ENCODE peak calls at places on chromosomes 6 and 20, in seven cellular contexts. T, Y, J, D, A, Q and R are unnamed samples.

GRCh38 chr6:159640722-159641482 is 52.1 kb downstream of the SOD2 start:
- DNase-seq in T (no peak), Y (no peak), J (no peak), D (no peak), A (no peak), Q (no peak), R (no peak)

GRCh38 chr20:62030834-62031434 is 34.7 kb downstream of the TAF4 start:
- DNase-seq in T (no peak), Y (peak), J (no peak), D (no peak), A (no peak), Q (no peak), R (no peak)

GRCh38 chr20:51305316-51306052 is 237.0 kb downstream of the NFATC2 start:
- DNase-seq in T (no peak), Y (no peak), J (no peak), D (no peak), A (no peak), Q (no peak), R (no peak)

GRCh38 chr20:31934968-31935764 is 16.7 kb downstream of the PDRG1 start:
- DNase-seq in T (no peak), Y (peak), J (no peak), D (no peak), A (no peak), Q (no peak), R (no peak)

GRCh38 chr20:12371955-12372354 is 454.3 kb downstream of the BTBD3 start:
- DNase-seq in T (no peak), Y (no peak), J (no peak), D (peak), A (no peak), Q (no peak), R (no peak)

GRCh38 chr20:37328149-37328945 is 17.6 kb upstream of the SRC start:
- DNase-seq in T (no peak), Y (no peak), J (no peak), D (no peak), A (no peak), Q (no peak), R (no peak)

GRCh38 chr6:2900221-2900807 is 2.8 kb downstream of the SERPINB9 start:
- DNase-seq in T (no peak), Y (peak), J (no peak), D (no peak), A (no peak), Q (no peak), R (no peak)

GRCh38 chr20:52105045-52105572 is 86.5 kb downstream of the ZFP64 start:
- DNase-seq in T (no peak), Y (peak), J (peak), D (no peak), A (peak), Q (no peak), R (no peak)

GRCh38 chr6:115891111-115891669 is 169.5 kb downstream of the FRK start:
- DNase-seq in T (no peak), Y (no peak), J (peak), D (no peak), A (peak), Q (no peak), R (no peak)

GRCh38 chr6:54085526-54085925 is 25.7 kb upstream of the MLIP start:
- DNase-seq in T (no peak), Y (no peak), J (peak), D (no peak), A (peak), Q (peak), R (peak)

GRCh38 chr6:52566853-52567279 is 10.0 kb downstream of the TRAM2 start:
- DNase-seq in T (no peak), Y (no peak), J (peak), D (no peak), A (peak), Q (no peak), R (no peak)

GRCh38 chr6:41071501-41071922 is 644 bp downstream of the OARD1 start:
- DNase-seq in T (no peak), Y (no peak), J (no peak), D (no peak), A (no peak), Q (no peak), R (peak)

GRCh38 chr20:58308680-58309527 is 611 bp upstream of the RAB22A start:
- DNase-seq in T (no peak), Y (peak), J (peak), D (no peak), A (peak), Q (peak), R (peak)

GRCh38 chr6:3838992-3839867 is 9.9 kb upstream of the FAM50B start:
- DNase-seq in T (no peak), Y (no peak), J (peak), D (no peak), A (peak), Q (no peak), R (no peak)

GRCh38 chr6:108744244-108744972 is 103.8 kb upstream of the ARMC2 start:
- DNase-seq in T (no peak), Y (no peak), J (no peak), D (no peak), A (no peak), Q (no peak), R (peak)

GRCh38 chr6:107046316-107046715 is 18.3 kb downstream of the MTRES1 start:
- DNase-seq in T (no peak), Y (no peak), J (no peak), D (peak), A (peak), Q (no peak), R (no peak)

GRCh38 chr6:49564552-49564951 is 14.1 kb downstream of the C6orf141 start:
- DNase-seq in T (no peak), Y (no peak), J (no peak), D (no peak), A (no peak), Q (no peak), R (no peak)

GRCh38 chr6:40950986-40951730 is 87.9 kb downstream of the UNC5CL start:
- DNase-seq in T (no peak), Y (no peak), J (peak), D (no peak), A (peak), Q (no peak), R (no peak)

GRCh38 chr6:89566930-89567634 is 71.5 kb downstream of the LYRM2 start:
- DNase-seq in T (no peak), Y (no peak), J (no peak), D (peak), A (no peak), Q (peak), R (peak)

GRCh38 chr6:17907467-17908229 is 79.8 kb downstream of the KIF13A start:
- DNase-seq in T (peak), Y (no peak), J (peak), D (no peak), A (peak), Q (peak), R (peak)

GRCh38 chr20:48102821-48103635 is 317.7 kb upstream of the SULF2 start:
- DNase-seq in T (no peak), Y (no peak), J (no peak), D (no peak), A (peak), Q (no peak), R (peak)

GRCh38 chr6:53888931-53889330 is 94.1 kb downstream of the LRRC1 start:
- DNase-seq in T (no peak), Y (no peak), J (peak), D (no peak), A (peak), Q (no peak), R (no peak)